ENCODE peak calls at places on chromosomes 11 and 22, in seven cellular contexts. One of them, this sample, is unnamed.
A peak's percentile ranks its signal among the peaks of the same experiment; 100 is the strongest.

GRCh38 chr11:70230151-70230839 is 27.2 kb downstream of the FADD start:
- DNase-seq in neural progenitor cell: no peak
- DNase-seq in MM.1S: no peak
- DNase-seq in HCT116: no peak
- DNase-seq in A673: no peak
- DNase-seq in H1: no peak
- DNase-seq in mammary epithelial cell: no peak
- DNase-seq in this sample: peak; percentile 62

GRCh38 chr11:122523841-122524531 is 131.5 kb upstream of the UBASH3B start:
- DNase-seq in neural progenitor cell: peak; percentile 22
- DNase-seq in MM.1S: no peak
- DNase-seq in HCT116: no peak
- DNase-seq in A673: peak; percentile 97
- DNase-seq in H1: no peak
- DNase-seq in mammary epithelial cell: peak; percentile 9
- DNase-seq in this sample: no peak

GRCh38 chr11:17561111-17561415 is 14.0 kb downstream of the OTOG start:
- DNase-seq in neural progenitor cell: no peak
- DNase-seq in MM.1S: no peak
- DNase-seq in HCT116: no peak
- DNase-seq in A673: no peak
- DNase-seq in H1: no peak
- DNase-seq in mammary epithelial cell: no peak
- DNase-seq in this sample: no peak

GRCh38 chr11:65786786-65787636 is at the start of gene OVOL1:
- DNase-seq in neural progenitor cell: peak; percentile 54
- DNase-seq in MM.1S: no peak
- DNase-seq in HCT116: peak; percentile 56
- DNase-seq in A673: no peak
- DNase-seq in H1: no peak
- DNase-seq in mammary epithelial cell: peak; percentile 54
- DNase-seq in this sample: no peak

GRCh38 chr22:20015971-20016733 is 471 bp downstream of the ARVCF start:
- DNase-seq in neural progenitor cell: peak; percentile 68
- DNase-seq in MM.1S: no peak
- DNase-seq in HCT116: no peak
- DNase-seq in A673: no peak
- DNase-seq in H1: no peak
- DNase-seq in mammary epithelial cell: no peak
- DNase-seq in this sample: no peak

GRCh38 chr22:20779813-20780148 is 5.9 kb downstream of the SERPIND1 start:
- DNase-seq in neural progenitor cell: no peak
- DNase-seq in MM.1S: no peak
- DNase-seq in HCT116: no peak
- DNase-seq in A673: no peak
- DNase-seq in H1: no peak
- DNase-seq in mammary epithelial cell: no peak
- DNase-seq in this sample: peak; percentile 72

GRCh38 chr11:68081691-68082090 is 39.5 kb downstream of the CHKA start:
- DNase-seq in neural progenitor cell: no peak
- DNase-seq in MM.1S: no peak
- DNase-seq in HCT116: no peak
- DNase-seq in A673: no peak
- DNase-seq in H1: no peak
- DNase-seq in mammary epithelial cell: peak; percentile 86
- DNase-seq in this sample: peak; percentile 10

GRCh38 chr11:57662893-57663292 is 5.0 kb upstream of the ZDHHC5 start:
- DNase-seq in neural progenitor cell: no peak
- DNase-seq in MM.1S: no peak
- DNase-seq in HCT116: no peak
- DNase-seq in A673: no peak
- DNase-seq in H1: no peak
- DNase-seq in mammary epithelial cell: no peak
- DNase-seq in this sample: no peak

GRCh38 chr22:37485006-37485713 is 1.0 kb downstream of the MFNG start:
- DNase-seq in neural progenitor cell: no peak
- DNase-seq in MM.1S: peak; percentile 45
- DNase-seq in HCT116: no peak
- DNase-seq in A673: no peak
- DNase-seq in H1: no peak
- DNase-seq in mammary epithelial cell: no peak
- DNase-seq in this sample: no peak

GRCh38 chr11:111634981-111635705 is 32.9 kb downstream of the SIK2 start:
- DNase-seq in neural progenitor cell: no peak
- DNase-seq in MM.1S: no peak
- DNase-seq in HCT116: no peak
- DNase-seq in A673: no peak
- DNase-seq in H1: no peak
- DNase-seq in mammary epithelial cell: peak; percentile 44
- DNase-seq in this sample: peak; percentile 80

GRCh38 chr11:118060081-118060661 is 16.7 kb upstream of the TMPRSS4 start:
- DNase-seq in neural progenitor cell: no peak
- DNase-seq in MM.1S: no peak
- DNase-seq in HCT116: no peak
- DNase-seq in A673: no peak
- DNase-seq in H1: no peak
- DNase-seq in mammary epithelial cell: no peak
- DNase-seq in this sample: no peak

GRCh38 chr11:102733232-102733875 is 8.6 kb upstream of the MMP8 start:
- DNase-seq in neural progenitor cell: peak; percentile 83
- DNase-seq in MM.1S: peak; percentile 61
- DNase-seq in HCT116: peak; percentile 57
- DNase-seq in A673: peak; percentile 82
- DNase-seq in H1: peak; percentile 57
- DNase-seq in mammary epithelial cell: peak; percentile 60
- DNase-seq in this sample: peak; percentile 47

GRCh38 chr11:2795491-2795991 is 90.0 kb downstream of the CDKN1C start:
- DNase-seq in neural progenitor cell: no peak
- DNase-seq in MM.1S: no peak
- DNase-seq in HCT116: no peak
- DNase-seq in A673: no peak
- DNase-seq in H1: no peak
- DNase-seq in mammary epithelial cell: no peak
- DNase-seq in this sample: no peak

GRCh38 chr11:134951305-134951700 is 539.3 kb upstream of the B3GAT1 start:
- DNase-seq in neural progenitor cell: no peak
- DNase-seq in MM.1S: no peak
- DNase-seq in HCT116: no peak
- DNase-seq in A673: peak; percentile 20
- DNase-seq in H1: no peak
- DNase-seq in mammary epithelial cell: no peak
- DNase-seq in this sample: peak; percentile 67

GRCh38 chr11:116986521-116987105 is 111.6 kb downstream of the SIK3 start:
- DNase-seq in neural progenitor cell: no peak
- DNase-seq in MM.1S: peak; percentile 75
- DNase-seq in HCT116: no peak
- DNase-seq in A673: no peak
- DNase-seq in H1: no peak
- DNase-seq in mammary epithelial cell: peak; percentile 94
- DNase-seq in this sample: peak; percentile 81

GRCh38 chr11:61091373-61092279 is 10.7 kb upstream of the CD5 start:
- DNase-seq in neural progenitor cell: no peak
- DNase-seq in MM.1S: no peak
- DNase-seq in HCT116: no peak
- DNase-seq in A673: no peak
- DNase-seq in H1: no peak
- DNase-seq in mammary epithelial cell: peak; percentile 13
- DNase-seq in this sample: peak; percentile 22

GRCh38 chr11:28730889-28731288 is 622.7 kb downstream of the METTL15 start:
- DNase-seq in neural progenitor cell: no peak
- DNase-seq in MM.1S: peak; percentile 68
- DNase-seq in HCT116: no peak
- DNase-seq in A673: no peak
- DNase-seq in H1: no peak
- DNase-seq in mammary epithelial cell: no peak
- DNase-seq in this sample: no peak

GRCh38 chr11:8261316-8261715 is 2.4 kb downstream of the LMO1 start:
- DNase-seq in neural progenitor cell: no peak
- DNase-seq in MM.1S: no peak
- DNase-seq in HCT116: no peak
- DNase-seq in A673: no peak
- DNase-seq in H1: no peak
- DNase-seq in mammary epithelial cell: no peak
- DNase-seq in this sample: no peak

GRCh38 chr11:2551131-2551530 is 106.3 kb downstream of the KCNQ1 start:
- DNase-seq in neural progenitor cell: no peak
- DNase-seq in MM.1S: no peak
- DNase-seq in HCT116: no peak
- DNase-seq in A673: no peak
- DNase-seq in H1: no peak
- DNase-seq in mammary epithelial cell: no peak
- DNase-seq in this sample: no peak

GRCh38 chr11:10514713-10515112 is 26.3 kb downstream of the RNF141 start:
- DNase-seq in neural progenitor cell: no peak
- DNase-seq in MM.1S: no peak
- DNase-seq in HCT116: no peak
- DNase-seq in A673: no peak
- DNase-seq in H1: no peak
- DNase-seq in mammary epithelial cell: no peak
- DNase-seq in this sample: no peak

GRCh38 chr11:10304495-10305261 is at the start of gene ADM:
- DNase-seq in neural progenitor cell: peak; percentile 86
- DNase-seq in MM.1S: peak; percentile 93
- DNase-seq in HCT116: peak; percentile 91
- DNase-seq in A673: peak; percentile 93
- DNase-seq in H1: no peak
- DNase-seq in mammary epithelial cell: peak; percentile 91
- DNase-seq in this sample: peak; percentile 96

GRCh38 chr22:27610863-27611786 is 190.4 kb downstream of the MN1 start:
- DNase-seq in neural progenitor cell: no peak
- DNase-seq in MM.1S: no peak
- DNase-seq in HCT116: no peak
- DNase-seq in A673: peak; percentile 51
- DNase-seq in H1: no peak
- DNase-seq in mammary epithelial cell: no peak
- DNase-seq in this sample: no peak

GRCh38 chr22:23388492-23389009 is 191.5 kb downstream of the IGLL1 start:
- DNase-seq in neural progenitor cell: no peak
- DNase-seq in MM.1S: no peak
- DNase-seq in HCT116: no peak
- DNase-seq in A673: no peak
- DNase-seq in H1: no peak
- DNase-seq in mammary epithelial cell: no peak
- DNase-seq in this sample: no peak

GRCh38 chr11:33507356-33507755 is 193.3 kb downstream of the C11orf91 start:
- DNase-seq in neural progenitor cell: no peak
- DNase-seq in MM.1S: no peak
- DNase-seq in HCT116: no peak
- DNase-seq in A673: no peak
- DNase-seq in H1: no peak
- DNase-seq in mammary epithelial cell: peak; percentile 5
- DNase-seq in this sample: no peak

GRCh38 chr22:49481651-49482399 is 345.8 kb downstream of the BRD1 start:
- DNase-seq in neural progenitor cell: peak; percentile 30
- DNase-seq in MM.1S: no peak
- DNase-seq in HCT116: no peak
- DNase-seq in A673: peak; percentile 62
- DNase-seq in H1: no peak
- DNase-seq in mammary epithelial cell: no peak
- DNase-seq in this sample: no peak

DNA sequence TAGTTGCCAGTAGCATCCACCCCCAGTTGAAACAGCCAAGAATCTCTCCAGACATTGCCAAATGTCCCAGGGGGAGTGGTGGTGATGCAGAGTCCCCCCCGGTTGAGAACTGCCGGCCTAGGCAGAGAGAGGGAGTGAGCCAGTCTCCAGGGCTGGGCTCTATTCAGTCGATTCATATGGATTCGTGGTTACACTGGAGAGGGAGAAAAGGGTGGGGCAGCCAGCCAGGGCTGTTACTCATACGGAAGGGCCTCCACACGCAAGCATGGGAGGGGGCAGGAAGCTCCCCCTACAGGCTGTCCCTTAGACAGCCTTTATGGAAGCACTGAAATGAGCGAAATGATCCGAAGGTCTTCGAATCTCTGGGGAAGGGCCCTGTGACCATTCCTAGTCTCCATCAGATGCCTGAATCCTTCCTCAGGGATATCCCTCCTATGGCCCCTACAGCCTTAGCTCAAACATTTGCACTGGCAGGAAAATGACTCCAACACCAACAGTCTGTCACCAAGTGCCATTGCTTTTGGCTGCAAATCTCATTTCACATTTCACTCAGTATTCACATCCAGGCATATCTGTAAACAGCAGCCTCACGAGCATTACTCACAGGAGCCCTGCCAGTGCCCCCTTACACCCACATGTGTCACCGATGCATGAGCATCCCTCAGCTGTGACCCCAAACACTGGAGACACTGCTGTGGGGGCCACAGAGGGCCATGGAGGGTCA is 18.4 kb upstream of the TLCD5 start:
- DNase-seq in neural progenitor cell: peak; percentile 34
- DNase-seq in MM.1S: no peak
- DNase-seq in HCT116: peak; percentile 70
- DNase-seq in A673: peak; percentile 56
- DNase-seq in H1: peak; percentile 70
- DNase-seq in mammary epithelial cell: peak; percentile 89
- DNase-seq in this sample: peak; percentile 93
- TF ChIP-seq CTCF in neural progenitor cell: peak; percentile 41
- TF ChIP-seq CTCF in MM.1S: no peak
- TF ChIP-seq CTCF in HCT116: peak; percentile 30
- TF ChIP-seq CTCF in A673: peak; percentile 51
- TF ChIP-seq CTCF in H1: peak; percentile 40
- TF ChIP-seq CTCF in mammary epithelial cell: peak; percentile 64
- TF ChIP-seq CTCF in this sample: peak; percentile 66

DNA sequence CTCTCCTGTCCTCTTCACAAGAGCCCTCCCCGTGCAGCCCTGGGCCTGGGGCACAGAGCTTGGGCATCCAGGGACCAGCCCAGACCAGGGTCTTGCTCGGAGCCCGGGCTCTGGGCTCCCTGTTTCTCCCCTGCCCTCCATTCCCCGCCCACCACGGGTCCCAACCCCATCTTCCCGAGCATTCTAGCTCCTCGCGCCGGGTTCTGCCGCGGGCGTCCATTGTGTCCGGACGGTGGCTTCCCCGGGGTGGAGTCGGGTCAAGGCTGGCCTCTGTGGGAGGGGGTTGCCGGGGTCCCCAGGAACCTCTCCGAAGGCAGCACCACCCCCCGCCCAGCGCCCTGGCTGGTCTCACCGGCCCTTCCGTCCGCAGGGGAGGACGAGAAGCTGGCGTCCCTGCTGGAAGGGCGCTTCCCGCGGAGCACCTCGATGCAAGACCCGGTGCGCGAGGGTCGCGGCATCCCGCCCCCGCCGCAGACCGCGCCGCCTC is 18.1 kb upstream of the ACR start:
- DNase-seq in neural progenitor cell: peak; percentile 29
- DNase-seq in MM.1S: no peak
- DNase-seq in HCT116: no peak
- DNase-seq in A673: no peak
- DNase-seq in H1: no peak
- DNase-seq in mammary epithelial cell: no peak
- DNase-seq in this sample: no peak
- TF ChIP-seq EZH2 in neural progenitor cell: no peak
- TF ChIP-seq EZH2 in MM.1S: no peak
- TF ChIP-seq EZH2 in HCT116: no peak
- TF ChIP-seq EZH2 in A673: no peak
- TF ChIP-seq EZH2 in H1: peak; percentile 82
- TF ChIP-seq EZH2 in mammary epithelial cell: no peak
- TF ChIP-seq EZH2 in this sample: peak; percentile 64

GRCh38 chr11:1036303-1036923 is at the start of gene MUC6:
- DNase-seq in neural progenitor cell: no peak
- DNase-seq in MM.1S: no peak
- DNase-seq in HCT116: no peak
- DNase-seq in A673: no peak
- DNase-seq in H1: no peak
- DNase-seq in mammary epithelial cell: no peak
- DNase-seq in this sample: no peak
- H3K4me3 ChIP-seq in neural progenitor cell: no peak within 1 kb of the TSS
- H3K4me3 ChIP-seq in MM.1S: no peak within 1 kb of the TSS
- H3K4me3 ChIP-seq in HCT116: no peak within 1 kb of the TSS
- H3K4me3 ChIP-seq in A673: no peak within 1 kb of the TSS
- H3K4me3 ChIP-seq in H1: no peak within 1 kb of the TSS
- H3K4me3 ChIP-seq in mammary epithelial cell: no peak within 1 kb of the TSS
- H3K4me3 ChIP-seq in this sample: no peak within 1 kb of the TSS

GRCh38 chr11:43933608-43934358 is 8.7 kb upstream of the C11orf96 start:
- DNase-seq in neural progenitor cell: peak; percentile 37
- DNase-seq in MM.1S: no peak
- DNase-seq in HCT116: no peak
- DNase-seq in A673: peak; percentile 60
- DNase-seq in H1: no peak
- DNase-seq in mammary epithelial cell: no peak
- DNase-seq in this sample: peak; percentile 56
- TF ChIP-seq CTCF in neural progenitor cell: no peak
- TF ChIP-seq CTCF in MM.1S: no peak
- TF ChIP-seq CTCF in HCT116: no peak
- TF ChIP-seq CTCF in A673: no peak
- TF ChIP-seq CTCF in H1: no peak
- TF ChIP-seq CTCF in mammary epithelial cell: no peak
- TF ChIP-seq CTCF in this sample: peak; percentile 13